ENCODE peak calls at places on chromosome 17, in nine cellular contexts. Y is A549; Q is psoas muscle; J is lung; O is vagina; X is foreskin fibroblast; G is upper lobe of left lung; N is PC-9; E is activated CD8-positive, alpha-beta T cell treated with anti-CD3 and anti-CD28 coated beads for 36 hours. W is an unnamed sample.

GRCh38 chr17:66322764-66323163 is 20.4 kb downstream of the PRKCA start:
- DNase-seq in J (no peak), Q (no peak), E (no peak), N (peak; percentile 83), O (no peak), Y (no peak), X (peak; percentile 14), G (no peak), W (no peak)

GRCh38 chr17:58254803-58255202 is 16.4 kb downstream of the LPO start:
- DNase-seq in N (no peak), J (no peak), Y (no peak), Q (no peak), X (no peak), G (no peak), O (no peak), E (no peak), W (no peak)

GRCh38 chr17:40056379-40057005 is 2.3 kb upstream of the MED24 start:
- DNase-seq in Q (no peak), G (no peak), J (no peak), Y (no peak), N (no peak), E (no peak), X (no peak), O (no peak), W (no peak)

GRCh38 chr17:83151442-83152220 is 72.2 kb downstream of the METRNL start:
- DNase-seq in Y (no peak), O (peak; percentile 75), J (peak; percentile 22), X (no peak), N (no peak), Q (no peak), G (peak; percentile 50), E (no peak), W (no peak)

GRCh38 chr17:41492771-41493170 is 3.1 kb upstream of the KRT36 start:
- DNase-seq in X (no peak), Q (no peak), Y (no peak), J (no peak), E (no peak), N (peak; percentile 35), O (no peak), G (no peak), W (peak; percentile 72)

GRCh38 chr17:48569676-48570324 is 8.3 kb downstream of the HOXB4 start:
- DNase-seq in G (no peak), X (no peak), Q (no peak), N (no peak), E (no peak), Y (no peak), O (no peak), J (no peak), W (no peak)

GRCh38 chr17:38922538-38923291 is 2.7 kb upstream of the LASP1NB start:
- DNase-seq in G (peak; percentile 73), E (no peak), O (no peak), Y (no peak), Q (peak; percentile 56), X (peak; percentile 53), J (peak; percentile 65), N (no peak), W (no peak)

GRCh38 chr17:29742210-29742513 is 119.5 kb upstream of the CORO6 start:
- DNase-seq in E (no peak), X (no peak), G (no peak), O (no peak), Q (no peak), Y (no peak), N (peak; percentile 58), J (no peak), W (no peak)

GRCh38 chr17:20293501-20293900 is 173.8 kb downstream of the LGALS9B start:
- DNase-seq in Q (no peak), Y (no peak), J (no peak), E (no peak), O (no peak), N (no peak), X (no peak), G (no peak), W (no peak)

GRCh38 chr17:6045621-6046357 is 24.4 kb upstream of the WSCD1 start:
- DNase-seq in J (no peak), N (no peak), G (no peak), X (no peak), E (no peak), Q (no peak), O (no peak), Y (no peak), W (no peak)

GRCh38 chr17:63847525-63848249 is 5.2 kb upstream of the SMARCD2 start:
- DNase-seq in J (no peak), X (no peak), Y (no peak), N (no peak), Q (no peak), O (no peak), E (no peak), G (no peak), W (no peak)

GRCh38 chr17:63845509-63845908 is 3.0 kb upstream of the SMARCD2 start:
- DNase-seq in E (no peak), Q (no peak), N (no peak), J (no peak), X (no peak), O (no peak), G (no peak), Y (no peak), W (no peak)

GRCh38 chr17:63853260-63853659 is 10.8 kb upstream of the SMARCD2 start:
- DNase-seq in J (no peak), N (no peak), Y (no peak), O (no peak), E (no peak), G (no peak), X (no peak), Q (no peak), W (no peak)

GRCh38 chr17:63850401-63850800 is 7.9 kb upstream of the SMARCD2 start:
- DNase-seq in N (no peak), Q (no peak), G (no peak), J (no peak), Y (no peak), E (no peak), O (no peak), X (no peak), W (no peak)

GRCh38 chr17:63848834-63849689 is 6.6 kb upstream of the SMARCD2 start:
- DNase-seq in Q (peak; percentile 95), X (peak; percentile 83), Y (peak; percentile 99), O (no peak), E (peak; percentile 98), N (peak; percentile 85), G (peak; percentile 97), J (peak; percentile 95), W (peak; percentile 89)
- TF ChIP-seq CTCF in Q (peak; percentile 59), X (peak; percentile 62), Y (peak; percentile 88), O (peak; percentile 32), E (peak; percentile 84), N (peak; percentile 80), G (peak; percentile 74), J (peak; percentile 48), W (peak; percentile 24)

GRCh38 chr17:17886747-17887146 is 50.0 kb upstream of the SREBF1 start:
- DNase-seq in X (no peak), Y (no peak), G (no peak), E (no peak), N (no peak), O (no peak), Q (peak; percentile 46), J (no peak), W (no peak)

GRCh38 chr17:17888371-17888770 is 51.6 kb upstream of the SREBF1 start:
- DNase-seq in E (no peak), Q (no peak), X (no peak), J (no peak), G (no peak), Y (no peak), O (no peak), N (no peak), W (no peak)

GRCh38 chr17:17887752-17888304 is 51.0 kb upstream of the SREBF1 start:
- DNase-seq in X (no peak), Q (no peak), O (no peak), E (no peak), J (no peak), Y (no peak), G (no peak), N (no peak), W (no peak)

GRCh38 chr17:17889922-17890321 is 53.1 kb upstream of the SREBF1 start:
- DNase-seq in O (no peak), J (no peak), Q (no peak), X (no peak), Y (no peak), E (no peak), N (no peak), G (no peak), W (no peak)

GRCh38 chr17:17888821-17889220 is 52.0 kb upstream of the SREBF1 start:
- DNase-seq in Y (peak; percentile 44), G (no peak), J (no peak), X (no peak), Q (no peak), N (no peak), E (no peak), O (no peak), W (no peak)
- TF ChIP-seq CTCF in Y (no peak), G (no peak), J (no peak), X (no peak), Q (no peak), N (no peak), E (no peak), O (no peak), W (no peak)

DNA sequence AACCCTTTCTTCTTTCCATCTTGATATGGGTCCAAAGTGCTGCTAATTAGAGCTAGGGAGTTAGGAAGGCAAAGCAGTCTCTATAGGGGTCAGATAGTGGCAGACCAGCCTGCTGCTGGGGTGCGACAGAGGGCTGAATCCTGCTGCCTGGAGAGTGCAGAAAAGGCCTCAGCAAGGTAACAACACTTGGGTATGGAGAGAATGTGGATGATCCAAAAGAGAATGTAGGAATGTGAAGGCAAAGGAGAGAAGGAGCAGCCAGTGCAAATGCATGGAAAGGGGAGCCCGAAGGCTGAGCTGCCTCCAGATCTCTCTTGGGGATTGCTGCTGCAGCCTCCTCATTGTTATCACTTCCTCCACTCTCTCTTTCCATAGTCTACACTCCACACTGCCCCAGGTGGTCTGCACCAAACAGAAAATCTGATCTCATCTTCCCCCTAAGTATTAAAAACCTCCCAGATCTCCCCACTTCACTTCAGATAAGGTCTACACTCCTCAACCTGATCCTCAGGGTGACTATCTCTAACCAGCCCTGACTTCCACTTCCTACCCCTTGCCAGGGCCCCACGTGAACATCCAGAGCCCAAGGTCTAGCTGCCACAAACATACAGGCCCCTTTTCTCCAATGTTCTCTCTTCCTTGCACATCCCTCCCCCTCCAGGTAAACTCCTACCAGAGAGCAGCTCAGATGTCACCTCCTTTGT is 28.8 kb downstream of the TOM1L2 start:
- DNase-seq in N (no peak), Y (no peak), Q (no peak), E (no peak), X (no peak), O (no peak), G (no peak), J (no peak), W (no peak)
- TF ChIP-seq CTCF in N (no peak), Y (no peak), Q (no peak), E (no peak), X (no peak), O (no peak), G (no peak), J (no peak), W (no peak)

DNA sequence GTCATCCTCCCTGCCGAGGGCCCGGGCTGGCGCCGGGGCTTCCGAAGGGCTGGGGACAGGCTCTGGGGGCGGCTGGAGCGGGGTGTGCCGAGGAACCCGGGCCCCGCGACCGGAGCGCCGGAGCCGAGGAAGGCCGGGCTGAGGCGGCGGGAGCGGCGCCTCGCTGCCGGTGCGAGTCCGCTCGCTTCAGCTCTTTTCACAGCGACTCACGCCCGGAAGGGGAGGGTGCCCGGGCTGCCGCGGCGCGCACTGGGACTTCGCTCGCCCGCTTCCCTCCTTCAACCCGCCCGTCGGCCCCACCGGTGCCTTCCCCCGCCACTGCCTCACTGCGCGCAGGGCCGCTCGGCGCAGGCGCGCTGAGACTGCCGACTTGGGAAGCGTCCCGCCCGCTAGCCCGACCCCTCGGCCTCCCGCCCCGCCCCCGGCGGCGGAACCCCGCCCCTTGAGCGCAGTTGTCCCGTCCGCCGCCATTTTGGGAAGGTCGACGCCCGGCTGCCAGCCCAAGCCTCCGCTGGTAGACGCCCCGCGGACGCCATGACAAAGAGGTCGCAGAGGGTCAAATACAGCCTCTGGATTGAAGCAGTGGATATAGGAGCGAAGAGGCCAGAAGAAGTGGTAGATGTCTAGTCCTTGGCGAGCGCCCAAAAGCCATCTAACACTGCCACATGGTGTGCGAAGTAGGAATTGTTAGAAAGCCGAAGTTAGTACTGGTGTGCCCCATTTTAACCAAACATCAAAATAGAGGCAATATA is at the start of gene UBE2G1:
- DNase-seq in G (peak; percentile 100), E (peak; percentile 98), J (peak; percentile 98), O (peak; percentile 92), Q (peak; percentile 99), X (peak; percentile 97), N (peak; percentile 88), Y (peak; percentile 99), W (peak; percentile 98)
- TF ChIP-seq CTCF in G (no peak), E (peak; percentile 28), J (no peak), O (no peak), Q (peak; percentile 26), X (peak; percentile 13), N (peak; percentile 41), Y (peak; percentile 64), W (no peak)

W was measured in mesothelial cell of epicardium.